ENCODE peak calls at places on chromosomes 2 and 18, in seven cellular contexts. C, I, H, B, G, Z and Q are unnamed samples.

GRCh38 chr18:4106407-4107033 is 348.6 kb downstream of the DLGAP1 start:
- DNase-seq in C (peak; percentile 74), I (peak; percentile 38), H (peak; percentile 90), B (peak; percentile 66), G (peak; percentile 75), Z (no peak), Q (peak; percentile 71)

GRCh38 chr18:36493349-36494281 is 196.1 kb downstream of the FHOD3 start:
- DNase-seq in C (no peak), I (no peak), H (no peak), B (no peak), G (peak; percentile 63), Z (peak; percentile 15), Q (peak; percentile 88)

GRCh38 chr2:96540136-96540535 is 3.6 kb downstream of the ARID5A start:
- DNase-seq in C (no peak), I (no peak), H (no peak), B (no peak), G (no peak), Z (no peak), Q (no peak)

GRCh38 chr2:30514134-30514860 is 67.3 kb downstream of the LCLAT1 start:
- DNase-seq in C (no peak), I (no peak), H (no peak), B (no peak), G (peak; percentile 63), Z (no peak), Q (peak; percentile 51)

GRCh38 chr2:146323564-146323963 is 1521.3 kb upstream of the ACVR2A start:
- DNase-seq in C (no peak), I (no peak), H (no peak), B (no peak), G (no peak), Z (no peak), Q (no peak)

GRCh38 chr2:189014426-189015138 is 40.4 kb downstream of the COL3A1 start:
- DNase-seq in C (no peak), I (no peak), H (no peak), B (no peak), G (peak; percentile 65), Z (no peak), Q (peak; percentile 52)

GRCh38 chr2:186695081-186695756 is 1.4 kb downstream of the FAM171B start:
- DNase-seq in C (peak; percentile 21), I (no peak), H (no peak), B (peak; percentile 25), G (peak; percentile 67), Z (no peak), Q (peak; percentile 59)

GRCh38 chr2:29295843-29296242 is 180.6 kb downstream of the CLIP4 start:
- DNase-seq in C (no peak), I (peak; percentile 51), H (no peak), B (no peak), G (no peak), Z (no peak), Q (peak; percentile 7)

GRCh38 chr2:125243074-125243473 is 1218.0 kb downstream of the CNTNAP5 start:
- DNase-seq in C (no peak), I (no peak), H (no peak), B (no peak), G (no peak), Z (no peak), Q (no peak)

GRCh38 chr2:71282493-71282892 is 49.1 kb upstream of the ZNF638 start:
- DNase-seq in C (no peak), I (no peak), H (no peak), B (peak; percentile 26), G (peak; percentile 7), Z (no peak), Q (no peak)

GRCh38 chr2:151260492-151261239 is 997 bp downstream of the RBM43 start:
- DNase-seq in C (no peak), I (no peak), H (no peak), B (no peak), G (peak; percentile 58), Z (no peak), Q (peak; percentile 66)

GRCh38 chr2:96502891-96503636 is 2.1 kb downstream of the NEURL3 start:
- DNase-seq in C (peak; percentile 39), I (no peak), H (peak; percentile 73), B (no peak), G (no peak), Z (no peak), Q (peak; percentile 11)

GRCh38 chr2:45882707-45883106 is 231.2 kb downstream of the PRKCE start:
- DNase-seq in C (peak; percentile 46), I (no peak), H (peak; percentile 90), B (no peak), G (peak; percentile 78), Z (no peak), Q (peak; percentile 57)

GRCh38 chr2:235661538-235661937 is 167.7 kb downstream of the AGAP1 start:
- DNase-seq in C (no peak), I (no peak), H (no peak), B (no peak), G (no peak), Z (no peak), Q (no peak)

GRCh38 chr2:153828335-153828734 is 43.4 kb upstream of the GALNT13 start:
- DNase-seq in C (no peak), I (no peak), H (no peak), B (no peak), G (no peak), Z (no peak), Q (no peak)

GRCh38 chr2:239024226-239024625 is 176.3 kb downstream of the TWIST2 start:
- DNase-seq in C (no peak), I (no peak), H (peak; percentile 76), B (no peak), G (no peak), Z (no peak), Q (no peak)

GRCh38 chr2:196333397-196333796 is 162.0 kb upstream of the STK17B start:
- DNase-seq in C (no peak), I (no peak), H (no peak), B (no peak), G (no peak), Z (no peak), Q (no peak)

GRCh38 chr2:241146286-241146685 is 3.0 kb downstream of the PASK start:
- DNase-seq in C (no peak), I (no peak), H (no peak), B (no peak), G (no peak), Z (no peak), Q (no peak)

GRCh38 chr2:226911932-226912331 is 76.1 kb downstream of the RHBDD1 start:
- DNase-seq in C (no peak), I (no peak), H (no peak), B (no peak), G (peak; percentile 44), Z (no peak), Q (peak; percentile 40)

GRCh38 chr18:51211552-51211951 is 14.1 kb upstream of the MEX3C start:
- DNase-seq in C (no peak), I (no peak), H (no peak), B (peak; percentile 77), G (peak; percentile 93), Z (no peak), Q (peak; percentile 98)

GRCh38 chr2:212903413-212903812 is 248.0 kb downstream of the IKZF2 start:
- DNase-seq in C (no peak), I (no peak), H (no peak), B (no peak), G (no peak), Z (no peak), Q (no peak)

GRCh38 chr2:46298522-46299351 is 1.5 kb downstream of the EPAS1 start:
- DNase-seq in C (peak; percentile 69), I (no peak), H (peak; percentile 92), B (peak; percentile 52), G (peak; percentile 76), Z (peak; percentile 54), Q (peak; percentile 73)

GRCh38 chr2:118251427-118251826 is 163.2 kb downstream of the INSIG2 start:
- DNase-seq in C (no peak), I (no peak), H (no peak), B (no peak), G (no peak), Z (no peak), Q (no peak)

GRCh38 chr2:99624682-99625081 is 134.9 kb upstream of the REV1 start:
- DNase-seq in C (no peak), I (no peak), H (no peak), B (no peak), G (no peak), Z (no peak), Q (no peak)

GRCh38 chr2:236015171-236015570 is 153.0 kb downstream of the GBX2 start:
- DNase-seq in C (no peak), I (no peak), H (no peak), B (no peak), G (no peak), Z (no peak), Q (no peak)

GRCh38 chr2:119483395-119483753 is 40.9 kb downstream of the SCTR start:
- DNase-seq in C (no peak), I (no peak), H (no peak), B (no peak), G (no peak), Z (no peak), Q (no peak)

GRCh38 chr2:29010946-29011649 is 30.0 kb downstream of the TOGARAM2 start:
- DNase-seq in C (peak; percentile 46), I (no peak), H (no peak), B (no peak), G (peak; percentile 87), Z (no peak), Q (peak; percentile 85)

GRCh38 chr2:113754989-113755689 is 1.3 kb downstream of the SLC35F5 start:
- DNase-seq in C (no peak), I (no peak), H (no peak), B (peak; percentile 18), G (peak; percentile 25), Z (no peak), Q (peak; percentile 22)

GRCh38 chr18:13410471-13410870 is 191.9 kb downstream of the LDLRAD4 start:
- DNase-seq in C (no peak), I (no peak), H (no peak), B (no peak), G (no peak), Z (no peak), Q (no peak)

GRCh38 chr2:57869763-57870344 is 176.8 kb upstream of the VRK2 start:
- DNase-seq in C (no peak), I (no peak), H (no peak), B (no peak), G (no peak), Z (no peak), Q (no peak)

GRCh38 chr2:226831266-226831665 is 4.6 kb upstream of the RHBDD1 start:
- DNase-seq in C (no peak), I (no peak), H (no peak), B (no peak), G (no peak), Z (no peak), Q (no peak)

GRCh38 chr2:167749641-167750040 is 497.8 kb downstream of the STK39 start:
- DNase-seq in C (no peak), I (no peak), H (no peak), B (no peak), G (no peak), Z (no peak), Q (no peak)

GRCh38 chr2:222561817-222562424 is 94.0 kb downstream of the FARSB start:
- DNase-seq in C (peak; percentile 44), I (peak; percentile 5), H (no peak), B (peak; percentile 77), G (peak; percentile 79), Z (no peak), Q (peak; percentile 81)

GRCh38 chr2:8753609-8754008 is 71.8 kb downstream of the ID2 start:
- DNase-seq in C (no peak), I (no peak), H (no peak), B (no peak), G (no peak), Z (no peak), Q (no peak)

GRCh38 chr2:24513672-24514071 is 22.6 kb downstream of the NCOA1 start:
- DNase-seq in C (no peak), I (no peak), H (no peak), B (no peak), G (peak; percentile 64), Z (no peak), Q (peak; percentile 35)

GRCh38 chr2:37615808-37616673 is 55.4 kb downstream of the CDC42EP3 start:
- DNase-seq in C (no peak), I (peak; percentile 52), H (peak; percentile 90), B (no peak), G (no peak), Z (no peak), Q (no peak)